ENCODE peak calls at places on chromosomes 2 and 18, in five cellular contexts. Z is K562, V is HCT116, C is sigmoid colon, I is GM23248. U is an unnamed sample.
A peak's percentile ranks its signal among the peaks of the same experiment; 100 is the strongest.

GRCh38 chr18:11121426-11121825 is 27.9 kb downstream of the PIEZO2 start:
- DNase-seq in Z (no peak), V (no peak), C (no peak), I (no peak), U (no peak)

GRCh38 chr2:162244559-162245031 is 1.4 kb upstream of the FAP start:
- DNase-seq in Z (no peak), V (peak; percentile 22), C (peak; percentile 78), I (peak; percentile 96), U (no peak)

GRCh38 chr18:10317864-10318685 is 136.4 kb upstream of the APCDD1 start:
- DNase-seq in Z (no peak), V (no peak), C (no peak), I (no peak), U (no peak)

GRCh38 chr2:191012845-191013616 is 940 bp downstream of the STAT1 start:
- DNase-seq in Z (no peak), V (no peak), C (no peak), I (peak; percentile 58), U (no peak)

GRCh38 chr2:120769787-120770120 is 34.1 kb downstream of the GLI2 start:
- DNase-seq in Z (no peak), V (no peak), C (no peak), I (no peak), U (no peak)

GRCh38 chr2:201254331-201254730 is 6.0 kb upstream of the CASP8 start:
- DNase-seq in Z (no peak), V (no peak), C (no peak), I (peak; percentile 57), U (no peak)

GRCh38 chr2:96642564-96643350 is at the start of gene FER1L5:
- DNase-seq in Z (no peak), V (peak; percentile 31), C (no peak), I (peak; percentile 57), U (no peak)

GRCh38 chr18:48493856-48494255 is 45.0 kb upstream of the CTIF start:
- DNase-seq in Z (no peak), V (no peak), C (no peak), I (peak; percentile 38), U (no peak)

GRCh38 chr2:46335404-46335965 is 38.3 kb downstream of the EPAS1 start:
- DNase-seq in Z (no peak), V (no peak), C (peak; percentile 80), I (peak; percentile 89), U (no peak)

GRCh38 chr2:78676921-78677696 is 348.4 kb upstream of the REG3G start:
- DNase-seq in Z (no peak), V (no peak), C (no peak), I (no peak), U (no peak)

GRCh38 chr2:6757215-6757614 is 108.5 kb downstream of the CMPK2 start:
- DNase-seq in Z (no peak), V (no peak), C (no peak), I (no peak), U (no peak)

GRCh38 chr2:229342376-229342775 is 71.3 kb upstream of the PID1 start:
- DNase-seq in Z (peak; percentile 13), V (peak; percentile 26), C (no peak), I (peak; percentile 36), U (no peak)

GRCh38 chr2:134021830-134022524 is 231.9 kb upstream of the MGAT5 start:
- DNase-seq in Z (no peak), V (no peak), C (no peak), I (no peak), U (no peak)

GRCh38 chr18:57764087-57764486 is 39.0 kb downstream of the ATP8B1 start:
- DNase-seq in Z (no peak), V (no peak), C (no peak), I (no peak), U (no peak)

GRCh38 chr18:57768557-57769326 is 34.4 kb downstream of the ATP8B1 start:
- DNase-seq in Z (no peak), V (no peak), C (no peak), I (peak; percentile 76), U (no peak)

GRCh38 chr18:57771183-57771582 is 31.9 kb downstream of the ATP8B1 start:
- DNase-seq in Z (no peak), V (no peak), C (no peak), I (no peak), U (no peak)

GRCh38 chr18:57771626-57772025 is 31.5 kb downstream of the ATP8B1 start:
- DNase-seq in Z (no peak), V (no peak), C (no peak), I (no peak), U (no peak)

GRCh38 chr18:57767259-57768050 is 35.7 kb downstream of the ATP8B1 start:
- DNase-seq in Z (no peak), V (no peak), C (no peak), I (peak; percentile 29), U (no peak)
- H3K27ac ChIP-seq in Z (no peak overlapping the region), V (no peak overlapping the region), C (peak overlapping the region; percentile 81), I (peak overlapping the region; percentile 46), U (no peak overlapping the region)

DNA sequence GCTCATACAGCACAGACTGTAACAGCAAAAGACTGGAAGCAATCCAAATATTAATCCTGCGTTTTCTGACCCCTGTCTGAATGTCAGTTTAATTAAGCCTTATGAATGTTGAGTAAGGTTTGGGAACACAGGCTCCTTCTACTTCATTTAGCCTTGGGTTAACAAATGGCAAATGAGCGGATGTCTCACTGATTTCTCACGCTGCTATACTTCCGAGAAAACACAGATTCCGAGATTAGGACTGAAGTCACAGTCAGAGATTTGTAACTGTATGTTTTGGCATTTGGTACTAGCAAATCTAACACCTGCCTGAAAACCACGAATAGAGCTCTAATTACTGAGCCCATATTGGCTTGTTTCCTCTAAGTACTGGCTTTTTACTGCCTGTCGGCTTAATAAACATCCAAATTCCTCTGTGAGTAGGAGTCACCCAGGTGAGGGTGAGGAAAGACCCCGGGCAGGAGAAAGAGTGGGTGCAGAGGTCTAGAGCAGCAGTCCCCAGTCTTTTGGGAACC is 10.6 kb downstream of the MC5R start:
- DNase-seq in Z (no peak), V (no peak), C (no peak), I (no peak), U (no peak)
- H3K4me3 ChIP-seq in Z (no peak overlapping the region), V (no peak overlapping the region), C (no peak overlapping the region), I (no peak overlapping the region), U (no peak overlapping the region)

DNA sequence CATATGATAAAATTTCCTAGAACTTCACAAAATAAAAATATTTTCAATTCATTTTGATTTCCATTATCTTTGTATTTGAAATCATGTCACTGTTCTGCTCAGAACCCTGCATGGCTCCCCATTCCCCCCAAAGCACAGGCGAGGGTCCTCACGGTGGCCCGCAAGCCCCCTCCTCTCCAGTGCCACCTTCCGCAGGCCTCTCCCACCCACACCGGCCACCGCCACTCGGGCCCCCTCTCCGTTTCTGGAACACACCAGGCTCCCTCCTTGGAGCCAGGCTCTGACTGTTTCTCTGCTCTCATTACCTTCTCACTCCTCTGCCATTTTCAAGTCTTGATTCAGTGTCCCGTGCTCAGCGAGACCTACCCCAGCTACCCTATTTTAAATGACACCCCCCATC is 201.3 kb downstream of the GBX2 start:
- DNase-seq in Z (no peak), V (no peak), C (peak; percentile 38), I (no peak), U (no peak)
- H3K27ac ChIP-seq in Z (no peak overlapping the region), V (no peak overlapping the region), C (no peak overlapping the region), I (no peak overlapping the region), U (no peak overlapping the region)

DNA sequence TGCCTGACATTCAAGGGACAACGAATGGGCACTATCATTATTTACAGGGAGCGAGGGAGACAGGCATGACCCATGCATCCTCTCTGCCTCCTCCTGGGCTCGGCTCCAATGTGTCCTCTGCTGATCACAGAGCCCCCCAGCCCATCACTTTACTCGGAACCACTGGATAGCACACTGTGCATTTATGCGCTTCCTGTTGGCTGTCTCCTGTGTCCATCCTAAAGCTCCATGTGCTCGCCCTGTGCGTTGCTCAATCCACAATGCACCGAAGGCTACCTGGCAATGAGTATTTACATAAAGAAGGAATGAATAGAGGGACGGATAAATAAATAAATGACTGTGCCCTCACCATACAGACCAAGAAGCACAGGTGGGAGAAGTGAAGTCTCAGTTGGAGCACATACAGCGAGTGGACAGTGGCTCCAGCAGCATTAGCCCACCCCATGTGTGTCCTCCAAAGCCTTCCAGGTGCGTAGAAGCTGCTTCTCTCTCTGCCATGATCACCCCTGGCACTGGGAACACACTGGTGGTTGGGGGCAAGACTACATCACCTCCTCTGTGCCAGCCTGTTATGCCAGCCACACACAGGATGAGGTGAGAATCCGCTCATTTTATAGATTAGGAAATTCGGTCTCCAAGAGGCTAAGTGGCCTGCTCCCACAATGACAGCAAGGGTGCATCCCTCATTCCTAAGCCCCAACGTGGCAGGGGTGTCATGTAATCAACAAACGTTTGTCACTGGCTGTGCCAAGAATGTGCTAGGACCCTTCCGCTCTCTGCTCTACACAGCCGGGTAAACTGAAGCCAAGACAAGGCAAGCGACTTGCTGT is 2.3 kb upstream of the GDF7 start:
- DNase-seq in Z (no peak), V (no peak), C (no peak), I (peak; percentile 9), U (no peak)
- H3K4me3 ChIP-seq in Z (no peak overlapping the region), V (no peak overlapping the region), C (no peak overlapping the region), I (no peak overlapping the region), U (no peak overlapping the region)

DNA sequence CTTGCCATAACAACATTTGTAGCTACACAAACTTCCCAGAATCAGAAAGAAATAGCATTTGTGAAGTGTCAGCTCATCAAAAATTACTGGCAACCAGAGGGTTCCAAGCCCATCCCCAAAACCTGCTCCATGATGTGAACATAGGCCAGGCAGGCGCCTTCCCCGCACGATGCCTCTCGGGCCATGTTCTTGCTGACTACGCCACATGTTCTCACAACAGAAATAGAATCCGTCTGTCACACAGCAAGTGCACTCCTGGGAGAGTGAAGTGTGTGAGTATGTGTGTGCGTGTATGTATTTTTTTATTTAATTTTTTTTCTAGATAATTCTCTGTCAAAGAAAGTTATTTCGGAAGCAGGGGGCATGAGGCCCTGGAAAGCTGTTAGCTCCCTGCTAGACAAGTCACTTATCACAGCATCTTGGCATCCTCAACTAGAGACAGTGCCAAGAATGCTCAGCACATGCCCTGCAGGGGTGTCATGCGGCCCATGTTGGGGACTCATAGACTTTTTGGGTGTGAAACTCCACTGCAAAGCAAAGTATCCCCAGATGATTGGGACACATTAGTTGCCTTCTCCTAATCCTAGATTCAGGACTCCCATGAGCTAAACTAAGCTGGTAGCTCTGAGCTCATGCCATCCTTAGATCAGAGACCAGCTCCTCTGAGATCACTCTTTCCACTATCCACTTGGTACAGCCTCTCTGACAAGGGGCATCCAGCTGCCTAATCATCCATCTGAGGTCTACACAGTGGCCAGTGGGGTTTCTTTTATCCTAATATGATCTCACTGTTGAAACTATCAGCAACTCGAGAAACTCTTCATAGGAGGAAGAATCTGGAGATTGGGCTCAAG is 53.1 kb upstream of the CYRIA start:
- DNase-seq in Z (no peak), V (no peak), C (no peak), I (no peak), U (no peak)
- H3K27ac ChIP-seq in Z (no peak overlapping the region), V (no peak overlapping the region), C (no peak overlapping the region), I (no peak overlapping the region), U (no peak overlapping the region)

GRCh38 chr18:13800505-13801259 is 23.3 kb upstream of the MC5R start:
- DNase-seq in Z (peak; percentile 31), V (peak; percentile 55), C (peak; percentile 71), I (peak; percentile 51), U (peak; percentile 37)

GRCh38 chr18:13799396-13799795 is 24.6 kb upstream of the MC5R start:
- DNase-seq in Z (no peak), V (no peak), C (no peak), I (no peak), U (no peak)

GRCh38 chr18:13796515-13796914 is 27.4 kb upstream of the MC5R start:
- DNase-seq in Z (no peak), V (no peak), C (no peak), I (no peak), U (no peak)

GRCh38 chr18:13793819-13794218 is 30.1 kb upstream of the MC5R start:
- DNase-seq in Z (no peak), V (no peak), C (no peak), I (no peak), U (no peak)

GRCh38 chr18:13797157-13797611 is 26.8 kb upstream of the MC5R start:
- DNase-seq in Z (no peak), V (no peak), C (no peak), I (no peak), U (no peak)
- H3K4me3 ChIP-seq in Z (no peak overlapping the region), V (no peak overlapping the region), C (no peak overlapping the region), I (no peak overlapping the region), U (no peak overlapping the region)

U was measured in naive thymus-derived CD4-positive, alpha-beta T cell.